ENCODE peak calls at places on chromosomes 12 and 14, in ten cellular contexts. W, D, U, Y, R, G, I, L, B and C are unnamed samples.

GRCh38 chr12:66668311-66668710 is 10.6 kb downstream of the GRIP1 start:
- DNase-seq in W (no peak), D (no peak), U (no peak), Y (no peak), R (no peak), G (no peak), I (no peak), L (no peak), B (no peak), C (no peak)

GRCh38 chr12:9132008-9132535 is 16.4 kb upstream of the A2M start:
- DNase-seq in W (no peak), D (no peak), U (no peak), Y (peak), R (no peak), G (no peak), I (no peak), L (no peak), B (no peak), C (no peak)

GRCh38 chr12:50074936-50075807 is 10.0 kb upstream of the SMARCD1 start:
- DNase-seq in W (no peak), D (peak), U (peak), Y (peak), R (peak), G (peak), I (peak), L (peak), B (peak), C (peak)

GRCh38 chr12:56629459-56630179 is 507 bp downstream of the BAZ2A start:
- DNase-seq in W (no peak), D (peak), U (no peak), Y (no peak), R (peak), G (no peak), I (no peak), L (peak), B (peak), C (no peak)

GRCh38 chr12:27331299-27331926 is 1.2 kb upstream of the BMAL2 start:
- DNase-seq in W (no peak), D (no peak), U (no peak), Y (peak), R (no peak), G (no peak), I (no peak), L (peak), B (peak), C (peak)

GRCh38 chr14:22841311-22841710 is 4.9 kb downstream of the MMP14 start:
- DNase-seq in W (no peak), D (no peak), U (no peak), Y (no peak), R (no peak), G (no peak), I (no peak), L (no peak), B (no peak), C (no peak)

GRCh38 chr12:1791104-1791927 is 29.0 kb upstream of the LRTM2 start:
- DNase-seq in W (no peak), D (no peak), U (peak), Y (peak), R (peak), G (peak), I (peak), L (peak), B (peak), C (peak)

GRCh38 chr14:53668861-53669260 is 287.8 kb downstream of the BMP4 start:
- DNase-seq in W (no peak), D (no peak), U (no peak), Y (no peak), R (no peak), G (no peak), I (no peak), L (no peak), B (no peak), C (no peak)

GRCh38 chr14:93712079-93712837 is 76.0 kb downstream of the PRIMA1 start:
- DNase-seq in W (peak), D (no peak), U (peak), Y (no peak), R (no peak), G (no peak), I (no peak), L (no peak), B (no peak), C (no peak)

DNA sequence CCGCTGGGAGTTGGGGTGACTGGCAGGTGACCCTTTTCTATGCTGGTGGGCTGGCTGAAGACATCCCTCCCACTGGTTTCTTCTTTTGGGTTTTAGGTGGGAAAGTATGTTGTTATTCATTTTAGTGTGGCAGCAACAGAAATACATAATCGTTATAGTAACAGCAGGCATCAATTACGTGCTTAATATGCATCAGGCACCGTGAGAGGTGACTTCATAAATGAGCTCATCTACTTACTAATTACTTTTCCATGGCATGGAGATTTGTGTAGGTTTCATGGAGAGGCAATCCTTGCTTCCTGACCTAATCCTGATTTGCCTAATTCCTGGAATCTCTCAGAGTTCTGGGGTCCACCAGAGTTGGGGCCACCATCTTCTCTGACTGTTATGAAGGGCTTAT is 13.4 kb upstream of the CELA1 start:
- DNase-seq in W (no peak), D (no peak), U (no peak), Y (no peak), R (no peak), G (no peak), I (no peak), L (no peak), B (no peak), C (no peak)
- H3K4me3 ChIP-seq in W (no peak), D (no peak), U (no peak), Y (no peak), R (no peak), G (no peak), I (no peak), L (no peak), B (no peak), C (no peak)

GRCh38 chr14:87813211-87813610 is 179.8 kb downstream of the GALC start:
- DNase-seq in W (no peak), D (no peak), U (no peak), Y (no peak), R (no peak), G (no peak), I (no peak), L (no peak), B (no peak), C (no peak)
- TF ChIP-seq CTCF in W (no peak), D (no peak), U (no peak), Y (no peak), R (no peak), G (no peak), I (no peak), L (no peak), B (no peak), C (no peak)

GRCh38 chr12:116381240-116381743 is 103.8 kb upstream of the MED13L start:
- DNase-seq in W (no peak), D (no peak), U (no peak), Y (no peak), R (no peak), G (no peak), I (no peak), L (no peak), B (no peak), C (no peak)
- H3K27ac ChIP-seq in W (peak), D (no peak), U (no peak), Y (no peak), R (peak), G (no peak), I (no peak), L (peak), B (peak), C (peak)

GRCh38 chr12:93737457-93738198 is 60.5 kb downstream of the CRADD start:
- DNase-seq in W (no peak), D (no peak), U (peak), Y (no peak), R (no peak), G (no peak), I (no peak), L (no peak), B (no peak), C (no peak)

GRCh38 chr12:93741741-93742085 is 64.5 kb downstream of the CRADD start:
- DNase-seq in W (no peak), D (no peak), U (no peak), Y (peak), R (peak), G (no peak), I (no peak), L (peak), B (peak), C (no peak)

GRCh38 chr12:93740721-93741120 is 63.5 kb downstream of the CRADD start:
- DNase-seq in W (no peak), D (no peak), U (no peak), Y (no peak), R (peak), G (no peak), I (no peak), L (peak), B (no peak), C (no peak)

GRCh38 chr12:93736640-93737178 is 59.5 kb downstream of the CRADD start:
- DNase-seq in W (no peak), D (no peak), U (no peak), Y (no peak), R (no peak), G (no peak), I (no peak), L (no peak), B (no peak), C (no peak)

DNA sequence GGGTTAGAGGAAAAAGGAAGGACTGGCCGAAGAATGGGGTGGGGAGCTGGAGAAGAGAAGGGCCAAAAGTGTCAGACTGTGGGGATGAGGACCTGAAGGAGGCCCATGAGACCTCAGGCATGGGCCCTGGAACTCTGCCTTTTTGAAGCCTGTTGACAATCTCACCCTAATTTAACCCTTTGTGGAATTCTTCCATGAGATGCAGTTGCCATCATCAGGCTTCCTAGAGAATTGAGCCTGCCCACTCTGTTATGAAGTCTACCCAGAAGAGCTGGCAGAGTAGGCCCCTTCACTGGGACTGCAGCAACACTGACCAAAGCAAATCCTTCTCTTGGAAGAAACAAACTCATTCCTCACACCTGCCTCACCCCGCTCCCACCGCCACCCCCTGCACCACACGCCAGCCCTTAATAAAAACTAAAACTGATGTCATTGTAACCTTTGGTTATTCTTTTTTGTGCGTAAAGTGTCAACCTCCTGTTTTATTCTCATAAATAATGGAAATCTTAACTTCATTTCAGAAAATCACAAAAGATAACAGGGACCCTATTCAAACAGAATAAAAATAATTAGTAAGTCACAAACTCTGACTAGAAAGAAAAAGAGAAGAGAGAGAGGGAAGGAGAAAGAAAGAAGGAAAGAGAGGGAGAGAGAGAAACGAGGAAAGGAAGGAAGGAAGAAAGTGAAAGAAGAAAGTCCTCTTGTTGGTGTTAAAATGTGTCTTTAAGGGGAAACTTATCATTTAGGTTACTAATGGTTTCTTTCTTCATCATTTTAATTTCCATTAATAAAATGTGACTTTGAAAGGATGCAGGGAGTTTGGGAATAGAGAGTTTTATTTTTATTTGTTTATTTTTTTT is 61.3 kb downstream of the CRADD start:
- DNase-seq in W (no peak), D (no peak), U (peak), Y (no peak), R (no peak), G (no peak), I (no peak), L (no peak), B (no peak), C (no peak)
- H3K4me3 ChIP-seq in W (peak), D (peak), U (peak), Y (no peak), R (no peak), G (no peak), I (peak), L (no peak), B (no peak), C (no peak)

DNA sequence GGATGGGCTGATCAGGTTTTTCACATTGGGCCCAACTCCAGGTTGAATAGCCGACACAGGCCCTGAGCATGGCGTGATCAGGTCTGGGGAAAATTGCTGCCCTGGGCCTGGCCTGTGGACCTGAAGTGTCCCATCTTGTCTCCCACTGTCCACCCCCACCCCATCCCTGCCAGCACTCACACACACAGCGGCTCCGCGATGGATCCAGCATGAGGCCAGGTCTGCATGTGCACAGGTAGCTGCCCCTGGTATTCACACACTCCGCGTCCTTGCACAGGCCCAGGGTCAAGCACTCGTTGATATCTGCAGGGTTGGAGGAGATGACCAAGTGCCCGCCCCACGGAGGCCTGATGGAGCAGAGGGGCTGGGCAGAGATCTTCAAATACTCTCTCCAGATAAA is 38.7 kb downstream of the ISCA2 start:
- DNase-seq in W (no peak), D (no peak), U (no peak), Y (no peak), R (no peak), G (no peak), I (no peak), L (no peak), B (no peak), C (no peak)
- TF ChIP-seq CTCF in W (no peak), D (no peak), U (no peak), Y (no peak), R (no peak), G (no peak), I (no peak), L (no peak), B (no peak), C (no peak)

DNA sequence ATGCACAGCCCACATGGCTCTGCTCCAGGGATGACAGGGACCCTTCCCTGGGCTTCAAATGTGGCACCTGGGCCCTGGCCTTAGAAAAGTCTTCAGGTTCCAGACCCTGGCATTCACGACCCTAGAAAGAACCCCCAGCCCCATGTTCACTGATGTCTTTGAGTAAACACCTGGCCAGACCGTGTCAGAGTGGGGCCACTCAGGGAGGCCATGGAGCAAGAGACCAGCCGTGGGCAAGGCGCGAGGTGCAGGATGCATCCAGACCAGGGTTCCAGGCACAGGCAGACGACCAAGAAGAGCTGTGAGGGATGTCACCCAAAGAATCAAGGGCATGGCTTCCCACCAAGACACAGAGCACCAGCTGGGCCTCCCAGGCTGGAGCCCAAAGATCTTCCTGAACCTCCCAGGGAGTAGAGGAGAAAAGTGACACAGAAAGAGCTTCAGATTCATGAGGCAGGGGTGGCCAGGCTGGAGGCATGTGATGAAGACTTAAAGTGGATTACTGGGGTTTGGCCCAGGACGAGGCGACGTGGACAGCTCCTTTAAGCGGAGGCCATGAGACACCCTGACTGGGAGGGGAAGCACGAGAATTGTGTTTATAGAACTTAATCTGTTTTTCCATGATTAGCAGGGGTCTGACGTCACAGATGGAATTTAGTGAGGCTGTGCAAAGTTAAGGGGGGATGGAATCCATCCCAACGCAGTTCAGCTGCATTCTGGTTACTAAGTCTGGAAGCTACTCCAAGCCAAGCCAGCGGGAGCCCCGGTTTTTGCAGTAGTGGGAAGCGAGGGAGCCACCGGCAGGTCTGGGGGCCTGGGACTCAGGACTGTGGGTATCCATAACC is 61.6 kb downstream of the ARL6IP4 start:
- DNase-seq in W (no peak), D (no peak), U (peak), Y (no peak), R (no peak), G (no peak), I (peak), L (no peak), B (no peak), C (peak)
- H3K27ac ChIP-seq in W (peak), D (peak), U (peak), Y (no peak), R (no peak), G (no peak), I (no peak), L (no peak), B (peak), C (no peak)